ENCODE peak calls at places on chromosomes 1 and 21, in eight cellular contexts. One of them, this sample, is unnamed.

GRCh38 chr21:46130721-46131720 is 24.4 kb downstream of the FTCD start:
- DNase-seq in endothelial cell of umbilical vein: no peak
- DNase-seq in MM.1S: no peak
- DNase-seq in fibroblast of lung: no peak
- DNase-seq in astrocyte: no peak
- DNase-seq in PC-3: no peak
- DNase-seq in HCT116: no peak
- DNase-seq in HepG2: no peak
- DNase-seq in this sample: peak

GRCh38 chr1:24119859-24120756 is 8.2 kb upstream of the MYOM3 start:
- DNase-seq in endothelial cell of umbilical vein: no peak
- DNase-seq in MM.1S: no peak
- DNase-seq in fibroblast of lung: peak
- DNase-seq in astrocyte: peak
- DNase-seq in PC-3: peak
- DNase-seq in HCT116: no peak
- DNase-seq in HepG2: peak
- DNase-seq in this sample: peak

GRCh38 chr1:66761273-66761672 is 9.0 kb downstream of the DYNLT5 start:
- DNase-seq in endothelial cell of umbilical vein: no peak
- DNase-seq in MM.1S: no peak
- DNase-seq in fibroblast of lung: no peak
- DNase-seq in astrocyte: no peak
- DNase-seq in PC-3: peak
- DNase-seq in HCT116: no peak
- DNase-seq in HepG2: no peak
- DNase-seq in this sample: peak

GRCh38 chr1:223129229-223129851 is 13.7 kb downstream of the TLR5 start:
- DNase-seq in endothelial cell of umbilical vein: peak
- DNase-seq in MM.1S: peak
- DNase-seq in fibroblast of lung: peak
- DNase-seq in astrocyte: peak
- DNase-seq in PC-3: no peak
- DNase-seq in HCT116: no peak
- DNase-seq in HepG2: peak
- DNase-seq in this sample: peak

GRCh38 chr1:50972766-50973165 is 2.7 kb downstream of the CDKN2C start:
- DNase-seq in endothelial cell of umbilical vein: no peak
- DNase-seq in MM.1S: no peak
- DNase-seq in fibroblast of lung: no peak
- DNase-seq in astrocyte: no peak
- DNase-seq in PC-3: no peak
- DNase-seq in HCT116: no peak
- DNase-seq in HepG2: no peak
- DNase-seq in this sample: no peak

GRCh38 chr1:227789042-227789880 is 26.2 kb upstream of the PRSS38 start:
- DNase-seq in endothelial cell of umbilical vein: no peak
- DNase-seq in MM.1S: no peak
- DNase-seq in fibroblast of lung: no peak
- DNase-seq in astrocyte: no peak
- DNase-seq in PC-3: peak
- DNase-seq in HCT116: no peak
- DNase-seq in HepG2: no peak
- DNase-seq in this sample: peak

GRCh38 chr1:29516063-29516820 is 279.9 kb downstream of the PTPRU start:
- DNase-seq in endothelial cell of umbilical vein: no peak
- DNase-seq in MM.1S: no peak
- DNase-seq in fibroblast of lung: no peak
- DNase-seq in astrocyte: no peak
- DNase-seq in PC-3: no peak
- DNase-seq in HCT116: no peak
- DNase-seq in HepG2: no peak
- DNase-seq in this sample: no peak

GRCh38 chr21:45072166-45072962 is 2.0 kb upstream of the ADARB1 start:
- DNase-seq in endothelial cell of umbilical vein: no peak
- DNase-seq in MM.1S: no peak
- DNase-seq in fibroblast of lung: no peak
- DNase-seq in astrocyte: no peak
- DNase-seq in PC-3: no peak
- DNase-seq in HCT116: no peak
- DNase-seq in HepG2: no peak
- DNase-seq in this sample: no peak

GRCh38 chr1:217138839-217139466 is 415.7 kb upstream of the ESRRG start:
- DNase-seq in endothelial cell of umbilical vein: no peak
- DNase-seq in MM.1S: no peak
- DNase-seq in fibroblast of lung: no peak
- DNase-seq in astrocyte: no peak
- DNase-seq in PC-3: no peak
- DNase-seq in HCT116: no peak
- DNase-seq in HepG2: no peak
- DNase-seq in this sample: no peak

GRCh38 chr1:217135987-217136894 is 413.0 kb upstream of the ESRRG start:
- DNase-seq in endothelial cell of umbilical vein: no peak
- DNase-seq in MM.1S: no peak
- DNase-seq in fibroblast of lung: no peak
- DNase-seq in astrocyte: no peak
- DNase-seq in PC-3: no peak
- DNase-seq in HCT116: no peak
- DNase-seq in HepG2: no peak
- DNase-seq in this sample: no peak

GRCh38 chr1:217138173-217138838 is 415.1 kb upstream of the ESRRG start:
- DNase-seq in endothelial cell of umbilical vein: no peak
- DNase-seq in MM.1S: no peak
- DNase-seq in fibroblast of lung: no peak
- DNase-seq in astrocyte: no peak
- DNase-seq in PC-3: no peak
- DNase-seq in HCT116: no peak
- DNase-seq in HepG2: no peak
- DNase-seq in this sample: no peak

GRCh38 chr1:217136895-217137205 is 413.6 kb upstream of the ESRRG start:
- DNase-seq in endothelial cell of umbilical vein: no peak
- DNase-seq in MM.1S: no peak
- DNase-seq in fibroblast of lung: no peak
- DNase-seq in astrocyte: no peak
- DNase-seq in PC-3: no peak
- DNase-seq in HCT116: no peak
- DNase-seq in HepG2: no peak
- DNase-seq in this sample: no peak

DNA sequence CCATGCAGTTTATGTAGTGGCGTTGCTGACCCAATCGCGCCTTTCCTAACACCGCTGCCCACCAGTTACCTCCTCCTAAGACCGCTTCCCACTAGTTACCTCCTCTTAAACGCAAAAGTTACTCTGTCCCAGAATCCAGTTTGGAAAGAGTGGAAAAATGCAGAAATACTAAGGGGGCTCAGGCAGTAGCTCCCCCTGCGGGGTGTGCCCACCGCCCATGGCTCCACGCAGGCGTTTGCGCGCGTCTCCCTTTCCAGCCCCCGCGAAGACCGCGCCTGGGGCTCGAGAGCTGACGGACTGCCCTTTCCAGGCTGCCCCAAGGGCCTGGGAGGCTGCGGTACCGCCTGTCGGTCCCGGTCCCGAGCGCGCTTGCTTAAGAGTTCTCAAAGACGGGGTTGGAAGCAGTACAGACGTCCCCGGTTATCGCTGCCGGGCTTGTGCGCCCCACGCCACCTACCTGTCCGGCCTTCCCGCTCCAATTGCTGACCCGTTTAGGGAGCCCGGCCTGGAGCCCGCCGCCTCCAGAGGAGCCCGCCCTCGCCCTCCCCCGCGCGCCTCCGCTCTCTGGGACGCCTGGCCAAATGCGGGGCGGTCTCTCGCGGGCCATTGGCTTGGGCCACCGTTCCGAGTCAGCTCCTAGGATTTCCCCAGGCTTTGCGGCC is 414.1 kb upstream of the ESRRG start:
- DNase-seq in endothelial cell of umbilical vein: no peak
- DNase-seq in MM.1S: no peak
- DNase-seq in fibroblast of lung: no peak
- DNase-seq in astrocyte: no peak
- DNase-seq in PC-3: no peak
- DNase-seq in HCT116: no peak
- DNase-seq in HepG2: no peak
- DNase-seq in this sample: no peak
- TF ChIP-seq EZH2 in endothelial cell of umbilical vein: no peak
- TF ChIP-seq EZH2 in MM.1S: no peak
- TF ChIP-seq EZH2 in fibroblast of lung: no peak
- TF ChIP-seq EZH2 in astrocyte: peak
- TF ChIP-seq EZH2 in PC-3: no peak
- TF ChIP-seq EZH2 in HCT116: no peak
- TF ChIP-seq EZH2 in HepG2: no peak
- TF ChIP-seq EZH2 in this sample: peak

GRCh38 chr1:78687315-78687714 is 37.7 kb downstream of the IFI44 start:
- DNase-seq in endothelial cell of umbilical vein: no peak
- DNase-seq in MM.1S: no peak
- DNase-seq in fibroblast of lung: no peak
- DNase-seq in astrocyte: no peak
- DNase-seq in PC-3: peak
- DNase-seq in HCT116: no peak
- DNase-seq in HepG2: no peak
- DNase-seq in this sample: no peak

GRCh38 chr1:78690516-78690915 is 40.9 kb downstream of the IFI44 start:
- DNase-seq in endothelial cell of umbilical vein: no peak
- DNase-seq in MM.1S: no peak
- DNase-seq in fibroblast of lung: no peak
- DNase-seq in astrocyte: no peak
- DNase-seq in PC-3: no peak
- DNase-seq in HCT116: no peak
- DNase-seq in HepG2: no peak
- DNase-seq in this sample: no peak

GRCh38 chr1:78691995-78692747 is 42.5 kb downstream of the IFI44 start:
- DNase-seq in endothelial cell of umbilical vein: no peak
- DNase-seq in MM.1S: no peak
- DNase-seq in fibroblast of lung: peak
- DNase-seq in astrocyte: peak
- DNase-seq in PC-3: peak
- DNase-seq in HCT116: no peak
- DNase-seq in HepG2: no peak
- DNase-seq in this sample: peak

GRCh38 chr1:78688701-78689100 is 39.1 kb downstream of the IFI44 start:
- DNase-seq in endothelial cell of umbilical vein: peak
- DNase-seq in MM.1S: no peak
- DNase-seq in fibroblast of lung: peak
- DNase-seq in astrocyte: peak
- DNase-seq in PC-3: peak
- DNase-seq in HCT116: no peak
- DNase-seq in HepG2: no peak
- DNase-seq in this sample: peak

DNA sequence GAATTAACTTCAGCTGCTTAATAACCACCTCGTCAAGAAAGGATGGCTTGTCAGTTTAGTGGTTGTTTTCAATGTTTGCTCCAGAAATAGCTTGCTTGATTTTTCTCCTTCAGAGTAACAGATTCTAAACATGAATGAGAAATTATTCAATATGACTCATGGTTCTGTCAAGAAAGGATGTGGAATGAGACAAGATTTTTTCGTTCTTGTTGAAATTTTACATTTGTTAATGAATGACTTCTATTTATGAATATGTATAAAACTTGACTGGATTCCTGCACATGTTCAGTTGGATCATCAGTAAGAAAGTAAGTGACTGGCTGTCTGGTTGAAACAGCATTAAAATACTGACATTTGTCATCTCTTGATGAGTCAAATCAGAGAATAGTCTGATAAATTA is 38.3 kb downstream of the IFI44 start:
- DNase-seq in endothelial cell of umbilical vein: peak
- DNase-seq in MM.1S: no peak
- DNase-seq in fibroblast of lung: peak
- DNase-seq in astrocyte: peak
- DNase-seq in PC-3: peak
- DNase-seq in HCT116: no peak
- DNase-seq in HepG2: no peak
- DNase-seq in this sample: peak
- H3K4me2 ChIP-seq in endothelial cell of umbilical vein: no peak
- H3K4me2 ChIP-seq in MM.1S: no peak
- H3K4me2 ChIP-seq in fibroblast of lung: no peak
- H3K4me2 ChIP-seq in astrocyte: peak
- H3K4me2 ChIP-seq in PC-3: peak
- H3K4me2 ChIP-seq in HCT116: no peak
- H3K4me2 ChIP-seq in HepG2: no peak
- H3K4me2 ChIP-seq in this sample: peak

GRCh38 chr1:999797-1000356 is at the start of gene HES4:
- DNase-seq in endothelial cell of umbilical vein: peak
- DNase-seq in MM.1S: no peak
- DNase-seq in fibroblast of lung: peak
- DNase-seq in astrocyte: peak
- DNase-seq in PC-3: peak
- DNase-seq in HCT116: peak
- DNase-seq in HepG2: peak
- DNase-seq in this sample: peak

GRCh38 chr1:997728-998050 is 2.2 kb downstream of the HES4 start:
- DNase-seq in endothelial cell of umbilical vein: no peak
- DNase-seq in MM.1S: no peak
- DNase-seq in fibroblast of lung: no peak
- DNase-seq in astrocyte: no peak
- DNase-seq in PC-3: no peak
- DNase-seq in HCT116: no peak
- DNase-seq in HepG2: no peak
- DNase-seq in this sample: no peak

GRCh38 chr1:1000357-1001056 is 610 bp upstream of the HES4 start:
- DNase-seq in endothelial cell of umbilical vein: peak
- DNase-seq in MM.1S: no peak
- DNase-seq in fibroblast of lung: peak
- DNase-seq in astrocyte: peak
- DNase-seq in PC-3: peak
- DNase-seq in HCT116: peak
- DNase-seq in HepG2: peak
- DNase-seq in this sample: peak

GRCh38 chr1:998051-998821 is 1.7 kb downstream of the HES4 start:
- DNase-seq in endothelial cell of umbilical vein: no peak
- DNase-seq in MM.1S: no peak
- DNase-seq in fibroblast of lung: no peak
- DNase-seq in astrocyte: no peak
- DNase-seq in PC-3: no peak
- DNase-seq in HCT116: no peak
- DNase-seq in HepG2: no peak
- DNase-seq in this sample: no peak

GRCh38 chr1:998905-999796 is 746 bp downstream of the HES4 start:
- DNase-seq in endothelial cell of umbilical vein: no peak
- DNase-seq in MM.1S: no peak
- DNase-seq in fibroblast of lung: no peak
- DNase-seq in astrocyte: no peak
- DNase-seq in PC-3: peak
- DNase-seq in HCT116: no peak
- DNase-seq in HepG2: no peak
- DNase-seq in this sample: peak
- TF ChIP-seq EZH2 in endothelial cell of umbilical vein: peak
- TF ChIP-seq EZH2 in MM.1S: no peak
- TF ChIP-seq EZH2 in fibroblast of lung: peak
- TF ChIP-seq EZH2 in astrocyte: peak
- TF ChIP-seq EZH2 in PC-3: no peak
- TF ChIP-seq EZH2 in HCT116: no peak
- TF ChIP-seq EZH2 in HepG2: no peak
- TF ChIP-seq EZH2 in this sample: no peak

DNA sequence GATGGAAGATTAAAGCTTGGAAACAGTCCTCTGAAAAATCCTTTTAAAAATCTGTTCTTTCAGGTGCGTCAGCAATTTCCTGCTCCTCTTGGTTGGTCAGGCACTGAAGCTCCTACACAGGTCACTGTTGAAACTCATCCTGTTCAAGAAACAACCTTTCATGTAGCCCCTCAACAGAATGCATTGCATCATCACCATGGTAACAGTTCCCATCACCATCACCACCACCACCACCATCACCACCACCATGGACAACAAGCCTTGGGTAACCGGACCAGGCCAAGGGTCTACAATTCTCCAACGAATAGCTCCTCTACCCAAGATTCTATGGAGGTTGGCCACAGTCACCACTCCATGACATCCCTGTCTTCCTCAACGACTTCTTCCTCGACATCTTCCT is 145.3 kb downstream of the DYRK1A start:
- DNase-seq in endothelial cell of umbilical vein: no peak
- DNase-seq in MM.1S: no peak
- DNase-seq in fibroblast of lung: no peak
- DNase-seq in astrocyte: no peak
- DNase-seq in PC-3: no peak
- DNase-seq in HCT116: no peak
- DNase-seq in HepG2: no peak
- DNase-seq in this sample: no peak
- H3K4me2 ChIP-seq in endothelial cell of umbilical vein: no peak
- H3K4me2 ChIP-seq in MM.1S: no peak
- H3K4me2 ChIP-seq in fibroblast of lung: no peak
- H3K4me2 ChIP-seq in astrocyte: no peak
- H3K4me2 ChIP-seq in PC-3: no peak
- H3K4me2 ChIP-seq in HCT116: no peak
- H3K4me2 ChIP-seq in HepG2: no peak
- H3K4me2 ChIP-seq in this sample: no peak

This sample was measured in GM23248.